ENCODE peak calls at places on chromosomes 2 and 18, in four cellular contexts. D is chondrocyte, B is neural crest cell, F is cardiac fibroblast. A is an unnamed sample.

GRCh38 chr2:235028646-235029045 is 76.8 kb downstream of the SH3BP4 start:
- DNase-seq in D (peak), B (no peak), F (no peak), A (no peak)

GRCh38 chr18:31436825-31437224 is 10.7 kb upstream of the DSG3 start:
- DNase-seq in D (no peak), B (no peak), F (no peak), A (no peak)

GRCh38 chr2:210099940-210100339 is 71.3 kb downstream of the KANSL1L start:
- DNase-seq in D (no peak), B (no peak), F (no peak), A (no peak)

GRCh38 chr2:102005989-102006885 is 14.5 kb downstream of the IL1R2 start:
- DNase-seq in D (no peak), B (peak), F (peak), A (peak)

GRCh38 chr2:43224131-43224570 is 2.3 kb downstream of the ZFP36L2 start:
- DNase-seq in D (peak), B (peak), F (peak), A (peak)

GRCh38 chr2:240603846-240604245 is 17.3 kb downstream of the CAPN10 start:
- DNase-seq in D (peak), B (no peak), F (no peak), A (no peak)

GRCh38 chr2:67240507-67240906 is 156.6 kb upstream of the ETAA1 start:
- DNase-seq in D (no peak), B (no peak), F (no peak), A (no peak)

GRCh38 chr18:44826418-44827259 is 146.0 kb downstream of the SETBP1 start:
- DNase-seq in D (no peak), B (no peak), F (peak), A (no peak)

GRCh38 chr2:201707753-201708152 is 9.3 kb upstream of the MPP4 start:
- DNase-seq in D (no peak), B (no peak), F (peak), A (no peak)

GRCh38 chr2:187115627-187116026 is 266.7 kb upstream of the ZSWIM2 start:
- DNase-seq in D (no peak), B (no peak), F (no peak), A (no peak)

GRCh38 chr2:28028025-28028424 is 137.5 kb downstream of the BABAM2 start:
- DNase-seq in D (no peak), B (no peak), F (no peak), A (no peak)

GRCh38 chr2:28035163-28035690 is 144.7 kb downstream of the BABAM2 start:
- DNase-seq in D (no peak), B (no peak), F (no peak), A (no peak)

GRCh38 chr2:28032816-28033215 is 142.3 kb downstream of the BABAM2 start:
- DNase-seq in D (no peak), B (no peak), F (no peak), A (no peak)

GRCh38 chr2:28034696-28035095 is 144.2 kb downstream of the BABAM2 start:
- DNase-seq in D (no peak), B (no peak), F (no peak), A (no peak)

DNA sequence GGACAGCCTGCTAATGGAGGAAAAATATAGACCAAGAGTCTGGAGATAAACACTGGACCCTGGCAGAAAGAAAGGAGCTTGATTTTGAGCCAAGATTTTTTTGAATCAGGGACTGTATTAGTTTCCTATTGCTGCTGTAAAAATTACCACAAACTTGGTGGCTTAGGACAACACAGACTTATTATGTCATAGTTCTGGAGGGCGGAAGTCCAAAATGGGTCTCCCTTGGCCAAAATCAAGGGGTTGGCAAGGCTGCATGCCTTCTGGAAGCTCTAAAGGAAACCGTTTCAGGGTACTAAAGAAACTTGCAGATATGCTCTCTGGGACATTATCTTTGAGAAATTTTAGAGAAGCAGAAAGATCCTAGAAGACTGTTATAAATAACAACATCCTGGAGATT is 140.1 kb downstream of the BABAM2 start:
- DNase-seq in D (no peak), B (no peak), F (peak), A (no peak)
- TF ChIP-seq CTCF in D (no peak), B (no peak), F (no peak), A (no peak)

DNA sequence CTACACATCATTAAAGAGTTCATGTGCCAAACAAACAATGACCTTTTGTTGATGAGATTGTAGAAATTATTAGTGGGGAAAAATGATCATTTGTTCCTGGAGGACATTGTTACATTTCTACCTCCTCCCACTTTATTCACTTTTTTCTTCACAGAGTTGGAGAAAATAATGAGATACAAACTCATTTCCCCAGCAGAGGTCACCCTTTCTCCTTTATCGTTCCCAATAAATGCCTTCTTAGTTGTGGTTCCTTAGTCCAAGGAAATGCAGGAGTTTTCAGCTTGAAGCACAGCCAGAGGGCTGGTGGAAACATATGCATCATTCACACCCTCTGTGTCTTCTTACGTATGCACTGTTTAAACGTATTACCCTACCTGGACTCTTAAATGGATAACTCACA is 108.8 kb downstream of the SLC4A3 start:
- DNase-seq in D (no peak), B (peak), F (peak), A (peak)
- TF ChIP-seq CTCF in D (peak), B (peak), F (peak), A (peak)

GRCh38 chr18:11950824-11951223 is 30.5 kb upstream of the IMPA2 start:
- DNase-seq in D (no peak), B (no peak), F (no peak), A (no peak)
- TF ChIP-seq CTCF in D (no peak), B (no peak), F (no peak), A (no peak)

GRCh38 chr2:135573620-135574019 is 42.3 kb downstream of the R3HDM1 start:
- DNase-seq in D (no peak), B (no peak), F (no peak), A (no peak)
- TF ChIP-seq CTCF in D (peak), B (peak), F (peak), A (no peak)

DNA sequence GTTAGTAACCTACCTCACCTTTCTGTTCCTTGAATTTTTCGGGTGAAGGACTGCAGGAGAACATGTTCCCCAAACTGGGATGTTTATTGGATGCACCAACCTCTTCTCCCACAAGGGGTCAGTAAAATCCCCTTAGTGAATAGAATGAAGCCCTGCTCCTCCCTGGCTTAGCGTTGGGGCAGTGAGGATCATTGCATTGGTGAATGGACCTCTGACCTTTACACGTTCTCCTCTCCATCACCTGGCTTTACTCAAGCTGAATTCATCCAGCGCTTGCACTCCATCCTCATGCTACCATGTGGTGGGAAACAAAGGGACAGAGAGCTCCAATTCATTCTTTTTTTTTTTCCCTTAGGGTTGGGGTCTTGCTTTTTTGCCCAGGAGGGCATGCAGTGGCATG is 157.2 kb downstream of the MIB1 start:
- DNase-seq in D (no peak), B (peak), F (peak), A (peak)
- TF ChIP-seq CTCF in D (peak), B (peak), F (peak), A (peak)

GRCh38 chr2:74373189-74373588 is 6.9 kb downstream of the DCTN1 start:
- DNase-seq in D (no peak), B (no peak), F (peak), A (peak)

GRCh38 chr2:74372674-74373073 is 7.4 kb downstream of the DCTN1 start:
- DNase-seq in D (no peak), B (no peak), F (no peak), A (no peak)

GRCh38 chr2:74373985-74374384 is 6.1 kb downstream of the DCTN1 start:
- DNase-seq in D (no peak), B (no peak), F (no peak), A (no peak)

GRCh38 chr2:74369976-74370375 is 10.1 kb downstream of the DCTN1 start:
- DNase-seq in D (peak), B (no peak), F (no peak), A (no peak)

DNA sequence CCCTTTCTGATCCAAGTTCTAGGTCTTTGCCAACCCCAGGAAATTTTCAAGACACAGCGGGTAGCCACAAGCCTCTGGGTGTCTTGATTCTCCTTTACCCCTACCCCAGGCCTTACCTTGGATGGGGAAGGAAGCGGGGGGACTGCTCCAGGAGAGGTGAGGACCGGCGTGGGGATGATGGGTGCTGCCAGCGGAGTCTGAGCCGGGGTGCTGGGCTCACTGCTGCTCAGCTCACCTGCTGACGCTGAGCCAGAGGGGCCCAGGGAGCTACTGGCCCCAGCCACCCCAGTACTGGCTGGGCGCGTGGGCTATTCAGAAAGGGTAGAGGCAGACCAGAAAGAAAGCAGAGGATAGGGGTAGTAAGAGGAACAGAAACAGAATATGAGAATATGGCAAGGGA is 8.7 kb downstream of the DCTN1 start:
- DNase-seq in D (peak), B (no peak), F (no peak), A (no peak)
- TF ChIP-seq CTCF in D (no peak), B (no peak), F (no peak), A (no peak)

GRCh38 chr18:59272971-59273935 is at the start of gene RAX:
- DNase-seq in D (no peak), B (peak), F (no peak), A (peak)
- TF ChIP-seq CTCF in D (peak), B (peak), F (peak), A (peak)

GRCh38 chr18:80023173-80023572 is 11.1 kb upstream of the RBFA start:
- DNase-seq in D (no peak), B (no peak), F (no peak), A (no peak)
- TF ChIP-seq CTCF in D (peak), B (peak), F (peak), A (peak)